ENCODE peak calls at places on chromosomes 1 and 21, in six cellular contexts. One of them, this sample, is unnamed.

GRCh38 chr1:197284325-197284724 is 16.3 kb downstream of the CRB1 start:
- DNase-seq in WTC11: no peak
- DNase-seq in caudate nucleus: no peak
- DNase-seq in neural crest cell: no peak
- DNase-seq in H9: no peak
- DNase-seq in GM03348: no peak
- DNase-seq in this sample: no peak

GRCh38 chr1:43435146-43436145 is 18.3 kb downstream of the HYI start:
- DNase-seq in WTC11: peak; percentile 10
- DNase-seq in caudate nucleus: no peak
- DNase-seq in neural crest cell: no peak
- DNase-seq in H9: no peak
- DNase-seq in GM03348: peak; percentile 91
- DNase-seq in this sample: no peak

GRCh38 chr1:89149229-89149628 is 23.3 kb upstream of the GBP2 start:
- DNase-seq in WTC11: peak; percentile 49
- DNase-seq in caudate nucleus: no peak
- DNase-seq in neural crest cell: no peak
- DNase-seq in H9: peak; percentile 57
- DNase-seq in GM03348: peak; percentile 18
- DNase-seq in this sample: no peak

GRCh38 chr1:24093762-24094161 is 18.2 kb downstream of the MYOM3 start:
- DNase-seq in WTC11: no peak
- DNase-seq in caudate nucleus: no peak
- DNase-seq in neural crest cell: no peak
- DNase-seq in H9: no peak
- DNase-seq in GM03348: no peak
- DNase-seq in this sample: no peak

GRCh38 chr1:203113308-203113707 is 14.2 kb upstream of the ADORA1 start:
- DNase-seq in WTC11: no peak
- DNase-seq in caudate nucleus: no peak
- DNase-seq in neural crest cell: no peak
- DNase-seq in H9: no peak
- DNase-seq in GM03348: no peak
- DNase-seq in this sample: no peak

GRCh38 chr1:3504823-3505155 is 50.3 kb downstream of the ARHGEF16 start:
- DNase-seq in WTC11: no peak
- DNase-seq in caudate nucleus: no peak
- DNase-seq in neural crest cell: no peak
- DNase-seq in H9: no peak
- DNase-seq in GM03348: peak; percentile 60
- DNase-seq in this sample: no peak

GRCh38 chr1:27726173-27726793 is 522 bp downstream of the FAM76A start:
- DNase-seq in WTC11: peak; percentile 61
- DNase-seq in caudate nucleus: peak; percentile 41
- DNase-seq in neural crest cell: peak; percentile 45
- DNase-seq in H9: peak; percentile 72
- DNase-seq in GM03348: peak; percentile 82
- DNase-seq in this sample: no peak

GRCh38 chr21:41947596-41948403 is 6.0 kb downstream of the C2CD2 start:
- DNase-seq in WTC11: no peak
- DNase-seq in caudate nucleus: peak; percentile 56
- DNase-seq in neural crest cell: no peak
- DNase-seq in H9: no peak
- DNase-seq in GM03348: peak; percentile 72
- DNase-seq in this sample: no peak

GRCh38 chr1:1122981-1123480 is 7.1 kb upstream of the C1orf159 start:
- DNase-seq in WTC11: peak; percentile 12
- DNase-seq in caudate nucleus: no peak
- DNase-seq in neural crest cell: no peak
- DNase-seq in H9: no peak
- DNase-seq in GM03348: no peak
- DNase-seq in this sample: no peak

GRCh38 chr1:82586473-82586872 is 785.7 kb downstream of the ADGRL2 start:
- DNase-seq in WTC11: no peak
- DNase-seq in caudate nucleus: no peak
- DNase-seq in neural crest cell: no peak
- DNase-seq in H9: no peak
- DNase-seq in GM03348: no peak
- DNase-seq in this sample: no peak

GRCh38 chr1:5813480-5813879 is 178.7 kb downstream of the NPHP4 start:
- DNase-seq in WTC11: no peak
- DNase-seq in caudate nucleus: no peak
- DNase-seq in neural crest cell: no peak
- DNase-seq in H9: no peak
- DNase-seq in GM03348: no peak
- DNase-seq in this sample: no peak

GRCh38 chr1:150076066-150076465 is 8.5 kb downstream of the VPS45 start:
- DNase-seq in WTC11: no peak
- DNase-seq in caudate nucleus: no peak
- DNase-seq in neural crest cell: no peak
- DNase-seq in H9: no peak
- DNase-seq in GM03348: no peak
- DNase-seq in this sample: no peak

GRCh38 chr21:41460578-41461527 is 34.8 kb downstream of the MX1 start:
- DNase-seq in WTC11: peak; percentile 70
- DNase-seq in caudate nucleus: peak; percentile 23
- DNase-seq in neural crest cell: peak; percentile 59
- DNase-seq in H9: peak; percentile 77
- DNase-seq in GM03348: peak; percentile 91
- DNase-seq in this sample: peak; percentile 17

GRCh38 chr1:234772345-234773147 is 162.6 kb upstream of the IRF2BP2 start:
- DNase-seq in WTC11: no peak
- DNase-seq in caudate nucleus: peak; percentile 34
- DNase-seq in neural crest cell: no peak
- DNase-seq in H9: peak; percentile 69
- DNase-seq in GM03348: peak; percentile 95
- DNase-seq in this sample: peak; percentile 86

GRCh38 chr1:228445867-228446584 is 29.4 kb upstream of the TRIM17 start:
- DNase-seq in WTC11: peak; percentile 77
- DNase-seq in caudate nucleus: no peak
- DNase-seq in neural crest cell: peak; percentile 52
- DNase-seq in H9: peak; percentile 72
- DNase-seq in GM03348: peak; percentile 52
- DNase-seq in this sample: no peak

GRCh38 chr1:54543729-54544496 is 4.1 kb upstream of the ACOT11 start:
- DNase-seq in WTC11: no peak
- DNase-seq in caudate nucleus: no peak
- DNase-seq in neural crest cell: no peak
- DNase-seq in H9: no peak
- DNase-seq in GM03348: peak; percentile 52
- DNase-seq in this sample: no peak

GRCh38 chr1:16243936-16244649 is 7.1 kb upstream of the CPLANE2 start:
- DNase-seq in WTC11: peak; percentile 85
- DNase-seq in caudate nucleus: peak; percentile 48
- DNase-seq in neural crest cell: peak; percentile 73
- DNase-seq in H9: peak; percentile 78
- DNase-seq in GM03348: peak; percentile 85
- DNase-seq in this sample: no peak

GRCh38 chr1:43063394-43064219 is 104.9 kb upstream of the SLC2A1 start:
- DNase-seq in WTC11: no peak
- DNase-seq in caudate nucleus: no peak
- DNase-seq in neural crest cell: no peak
- DNase-seq in H9: no peak
- DNase-seq in GM03348: no peak
- DNase-seq in this sample: no peak

GRCh38 chr1:231743966-231744365 is 117.4 kb downstream of the DISC1 start:
- DNase-seq in WTC11: no peak
- DNase-seq in caudate nucleus: no peak
- DNase-seq in neural crest cell: no peak
- DNase-seq in H9: no peak
- DNase-seq in GM03348: no peak
- DNase-seq in this sample: no peak

GRCh38 chr1:53330819-53331218 is 2.9 kb upstream of the LRP8 start:
- DNase-seq in WTC11: peak; percentile 8
- DNase-seq in caudate nucleus: no peak
- DNase-seq in neural crest cell: no peak
- DNase-seq in H9: peak; percentile 20
- DNase-seq in GM03348: no peak
- DNase-seq in this sample: no peak

GRCh38 chr1:209549384-209550001 is 34.0 kb upstream of the CAMK1G start:
- DNase-seq in WTC11: peak; percentile 50
- DNase-seq in caudate nucleus: no peak
- DNase-seq in neural crest cell: peak; percentile 17
- DNase-seq in H9: peak; percentile 71
- DNase-seq in GM03348: no peak
- DNase-seq in this sample: no peak

GRCh38 chr1:202085682-202086373 is 36.9 kb upstream of the GPR37L1 start:
- DNase-seq in WTC11: peak; percentile 39
- DNase-seq in caudate nucleus: peak; percentile 21
- DNase-seq in neural crest cell: no peak
- DNase-seq in H9: peak; percentile 73
- DNase-seq in GM03348: no peak
- DNase-seq in this sample: no peak

GRCh38 chr21:45532826-45533730 is 9.2 kb downstream of the SLC19A1 start:
- DNase-seq in WTC11: peak; percentile 8
- DNase-seq in caudate nucleus: no peak
- DNase-seq in neural crest cell: no peak
- DNase-seq in H9: no peak
- DNase-seq in GM03348: no peak
- DNase-seq in this sample: no peak

GRCh38 chr1:93880731-93881130 is 1.7 kb upstream of the DNTTIP2 start:
- DNase-seq in WTC11: no peak
- DNase-seq in caudate nucleus: no peak
- DNase-seq in neural crest cell: no peak
- DNase-seq in H9: no peak
- DNase-seq in GM03348: no peak
- DNase-seq in this sample: no peak

GRCh38 chr1:54326577-54327385 is 79.4 kb downstream of the SSBP3 start:
- DNase-seq in WTC11: no peak
- DNase-seq in caudate nucleus: no peak
- DNase-seq in neural crest cell: no peak
- DNase-seq in H9: no peak
- DNase-seq in GM03348: no peak
- DNase-seq in this sample: no peak

GRCh38 chr1:17498214-17498613 is 41.3 kb upstream of the ARHGEF10L start:
- DNase-seq in WTC11: no peak
- DNase-seq in caudate nucleus: no peak
- DNase-seq in neural crest cell: no peak
- DNase-seq in H9: no peak
- DNase-seq in GM03348: no peak
- DNase-seq in this sample: no peak

GRCh38 chr1:169484683-169485426 is 889 bp downstream of the SLC19A2 start:
- DNase-seq in WTC11: no peak
- DNase-seq in caudate nucleus: no peak
- DNase-seq in neural crest cell: no peak
- DNase-seq in H9: no peak
- DNase-seq in GM03348: peak; percentile 58
- DNase-seq in this sample: no peak

GRCh38 chr1:82227696-82228095 is 427.0 kb downstream of the ADGRL2 start:
- DNase-seq in WTC11: no peak
- DNase-seq in caudate nucleus: no peak
- DNase-seq in neural crest cell: no peak
- DNase-seq in H9: no peak
- DNase-seq in GM03348: peak; percentile 6
- DNase-seq in this sample: no peak

GRCh38 chr1:187491082-187491720 is 662.5 kb downstream of the PLA2G4A start:
- DNase-seq in WTC11: no peak
- DNase-seq in caudate nucleus: no peak
- DNase-seq in neural crest cell: no peak
- DNase-seq in H9: no peak
- DNase-seq in GM03348: no peak
- DNase-seq in this sample: no peak

GRCh38 chr1:180002437-180002836 is 47.8 kb downstream of the CEP350 start:
- DNase-seq in WTC11: no peak
- DNase-seq in caudate nucleus: no peak
- DNase-seq in neural crest cell: no peak
- DNase-seq in H9: no peak
- DNase-seq in GM03348: no peak
- DNase-seq in this sample: no peak

GRCh38 chr1:206895837-206896242 is 1.4 kb upstream of the IL24 start:
- DNase-seq in WTC11: no peak
- DNase-seq in caudate nucleus: no peak
- DNase-seq in neural crest cell: no peak
- DNase-seq in H9: no peak
- DNase-seq in GM03348: no peak
- DNase-seq in this sample: no peak